ENCODE peak calls at places on chromosomes 12 and 14, in five cellular contexts. X, E, Z, R and Q are unnamed samples.
A peak's percentile ranks its signal among the peaks of the same experiment; 100 is the strongest.

GRCh38 chr12:54984602-54985376 is at the start of gene TESPA1:
- DNase-seq in X (peak; percentile 52), E (peak; percentile 80), R (peak; percentile 75), Z (no peak), Q (peak; percentile 57)

GRCh38 chr12:116524311-116524710 is 34.9 kb upstream of the MAP1LC3B2 start:
- DNase-seq in Z (no peak), E (no peak), X (no peak), R (no peak), Q (no peak)

GRCh38 chr12:62915130-62915529 is 19.8 kb downstream of the PPM1H start:
- DNase-seq in E (no peak), Z (no peak), R (no peak), X (no peak), Q (no peak)

GRCh38 chr12:24595652-24596235 is 353.2 kb downstream of the BCAT1 start:
- DNase-seq in R (no peak), E (no peak), X (no peak), Z (peak; percentile 62), Q (no peak)

GRCh38 chr12:59086124-59086523 is 165.8 kb upstream of the LRIG3 start:
- DNase-seq in X (no peak), R (no peak), E (no peak), Z (no peak), Q (no peak)

GRCh38 chr12:128940974-128941373 is 87.7 kb downstream of the GLT1D1 start:
- DNase-seq in Z (no peak), X (no peak), R (no peak), E (no peak), Q (no peak)

GRCh38 chr12:108021129-108021528 is 108.0 kb upstream of the WSCD2 start:
- DNase-seq in E (no peak), X (no peak), R (no peak), Z (no peak), Q (no peak)

GRCh38 chr14:65361920-65362319 is 50.6 kb upstream of the FUT8 start:
- DNase-seq in R (no peak), Z (no peak), X (no peak), E (peak; percentile 53), Q (no peak)

GRCh38 chr12:180445-180844 is 33.5 kb downstream of the SLC6A12 start:
- DNase-seq in X (no peak), Z (no peak), R (peak; percentile 75), E (peak; percentile 76), Q (peak; percentile 60)

GRCh38 chr12:109757671-109758265 is 44.1 kb downstream of the FAM222A start:
- DNase-seq in Z (no peak), R (peak; percentile 37), E (peak; percentile 7), X (no peak), Q (no peak)

GRCh38 chr12:88420460-88420859 is 159.8 kb downstream of the KITLG start:
- DNase-seq in E (no peak), R (no peak), X (no peak), Z (no peak), Q (no peak)

GRCh38 chr14:104650057-104650980 is 39.1 kb upstream of the INF2 start:
- DNase-seq in Z (peak; percentile 91), R (peak; percentile 84), E (peak; percentile 70), X (peak; percentile 49), Q (peak; percentile 82)

GRCh38 chr12:69068431-69068830 is 135.5 kb upstream of the CPM start:
- DNase-seq in Z (no peak), E (no peak), X (peak; percentile 65), R (no peak), Q (no peak)

GRCh38 chr12:40393031-40393430 is 168.2 kb downstream of the LRRK2 start:
- DNase-seq in R (no peak), E (no peak), Z (no peak), X (no peak), Q (no peak)

GRCh38 chr12:92304335-92305066 is 158.9 kb upstream of the BTG1 start:
- DNase-seq in Z (peak; percentile 46), R (no peak), E (no peak), X (no peak), Q (no peak)

GRCh38 chr12:95790025-95790911 is at the start of gene NTN4:
- DNase-seq in Z (peak; percentile 74), E (peak; percentile 68), X (peak; percentile 55), R (peak; percentile 77), Q (peak; percentile 79)

GRCh38 chr12:115840159-115840558 is 437.3 kb downstream of the MED13L start:
- DNase-seq in Z (no peak), X (no peak), E (no peak), R (no peak), Q (no peak)

GRCh38 chr12:87305481-87305880 is 723.7 kb downstream of the C12orf50 start:
- DNase-seq in E (no peak), R (no peak), X (no peak), Z (no peak), Q (no peak)

GRCh38 chr12:120347766-120348165 is 20.2 kb upstream of the PLA2G1B start:
- DNase-seq in R (no peak), X (no peak), Z (no peak), E (no peak), Q (no peak)
- H3K36me3 ChIP-seq in R (no peaks in the 10 kb centered on the region), X (no peaks in the 10 kb centered on the region), Z (no peaks in the 10 kb centered on the region), E (no peaks in the 10 kb centered on the region), Q (no peaks in the 10 kb centered on the region)

GRCh38 chr12:52248541-52249035 is 15.5 kb downstream of the KRT7 start:
- DNase-seq in E (no peak), R (no peak), X (no peak), Z (no peak), Q (no peak)

GRCh38 chr12:52247622-52248540 is 14.8 kb downstream of the KRT7 start:
- DNase-seq in Z (no peak), E (no peak), X (no peak), R (no peak), Q (no peak)

GRCh38 chr12:52250048-52250990 is 17.3 kb downstream of the KRT7 start:
- DNase-seq in E (no peak), Z (peak; percentile 68), R (no peak), X (no peak), Q (no peak)

GRCh38 chr12:52249041-52249461 is 16.0 kb downstream of the KRT7 start:
- DNase-seq in Z (no peak), E (peak; percentile 92), X (peak; percentile 70), R (peak; percentile 81), Q (no peak)

GRCh38 chr12:52249511-52250047 is 16.5 kb downstream of the KRT7 start:
- DNase-seq in R (no peak), Z (no peak), E (no peak), X (no peak), Q (no peak)
- H3K4me1 ChIP-seq in R (peaks cover 14% of the 10 kb centered on the region), Z (no peaks in the 10 kb centered on the region), E (no peaks in the 10 kb centered on the region), X (no peaks in the 10 kb centered on the region), Q (no peaks in the 10 kb centered on the region)

DNA sequence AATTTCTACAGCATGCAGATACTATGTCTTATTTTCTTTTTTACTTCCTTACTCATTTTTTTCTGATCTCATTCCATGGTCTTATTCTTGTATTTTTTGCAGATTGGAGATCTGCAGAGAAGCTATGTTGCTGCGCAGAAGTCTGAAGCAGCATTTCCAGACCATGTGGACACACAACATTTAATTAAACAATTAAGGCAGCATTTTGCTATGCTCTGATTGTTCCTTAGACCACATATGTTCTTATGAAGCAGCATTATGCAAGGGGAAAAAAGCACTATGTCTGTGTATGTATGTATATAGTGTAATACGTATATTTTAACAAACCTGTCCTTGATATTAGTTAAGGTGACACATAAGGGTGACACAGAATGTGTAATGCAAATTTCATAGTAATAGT is 52.7 kb downstream of the TTC8 start:
- DNase-seq in Z (no peak), R (no peak), E (no peak), X (no peak), Q (no peak)
- H3K36me3 ChIP-seq in Z (no peaks in the 10 kb centered on the region), R (peaks cover 19% of the 10 kb centered on the region), E (peaks cover 3% of the 10 kb centered on the region), X (peaks cover 6% of the 10 kb centered on the region), Q (no peaks in the 10 kb centered on the region)

DNA sequence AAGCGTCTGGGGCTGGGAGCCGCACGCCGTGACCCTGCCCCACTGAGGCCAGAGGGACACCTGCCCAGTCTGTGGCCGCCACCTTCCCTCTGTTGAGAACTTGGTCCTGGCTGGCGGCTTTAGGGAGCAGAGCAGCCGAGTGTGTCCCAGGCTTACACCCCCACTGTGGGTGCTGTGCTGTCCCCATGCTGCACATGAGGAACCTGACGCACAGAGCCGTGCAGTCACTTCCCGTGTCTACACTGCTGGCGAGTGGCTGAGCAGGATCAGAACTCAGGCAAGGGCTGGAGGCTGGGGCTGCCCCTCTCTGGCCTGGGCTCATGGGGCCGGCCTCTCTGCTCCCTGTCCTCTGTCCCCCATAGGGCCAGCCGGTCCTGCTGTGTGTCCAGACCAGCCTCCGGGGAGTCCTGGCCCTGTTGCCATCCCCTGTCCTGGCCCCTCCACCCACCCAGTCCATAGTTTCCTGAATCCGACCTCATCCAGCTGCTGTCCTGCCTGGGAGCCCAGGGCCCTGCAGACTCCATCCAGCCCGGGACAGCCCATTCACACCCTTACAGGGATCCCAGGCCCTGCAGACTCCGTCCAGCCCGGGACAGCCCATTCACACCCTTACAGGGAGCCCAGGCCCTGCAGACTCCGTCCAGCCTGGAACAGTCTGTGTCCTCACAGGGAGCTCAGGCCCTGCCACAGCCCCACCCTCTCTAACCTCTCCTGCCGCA is 10.3 kb downstream of the FBRSL1 start:
- DNase-seq in Z (no peak), E (no peak), X (no peak), R (no peak), Q (no peak)
- H3K4me1 ChIP-seq in Z (peaks cover 11% of the 10 kb centered on the region), E (no peaks in the 10 kb centered on the region), X (peaks cover 12% of the 10 kb centered on the region), R (peaks cover 29% of the 10 kb centered on the region), Q (peaks cover 11% of the 10 kb centered on the region)

DNA sequence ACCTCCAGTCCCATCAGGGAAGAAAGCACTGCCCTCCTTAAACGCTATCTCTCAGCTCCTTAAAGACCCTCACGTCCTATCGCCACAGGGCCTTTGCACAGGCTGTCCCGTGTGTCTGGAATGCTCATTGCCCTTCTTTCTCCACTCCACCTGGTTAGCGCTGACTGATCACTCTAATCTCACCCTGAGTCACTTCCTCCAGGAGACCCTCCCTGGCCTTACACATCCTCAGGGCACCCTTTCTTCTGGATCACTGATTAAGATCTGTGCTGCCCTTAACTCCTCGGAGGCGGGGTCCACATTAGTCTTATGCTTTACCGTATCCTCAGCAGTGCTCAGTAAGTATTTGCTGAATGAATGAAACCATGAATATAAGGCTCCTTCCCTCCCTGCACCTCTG is 94.7 kb downstream of the SYNE3 start:
- DNase-seq in R (no peak), Z (no peak), X (no peak), E (no peak), Q (no peak)
- H3K36me3 ChIP-seq in R (peaks cover 14% of the 10 kb centered on the region), Z (no peaks in the 10 kb centered on the region), X (no peaks in the 10 kb centered on the region), E (peaks cover 3% of the 10 kb centered on the region), Q (no peaks in the 10 kb centered on the region)

GRCh38 chr14:54173782-54174181 is 217.2 kb upstream of the BMP4 start:
- DNase-seq in Z (no peak), X (no peak), E (peak; percentile 31), R (no peak), Q (no peak)

GRCh38 chr14:54172562-54172961 is 215.9 kb upstream of the BMP4 start:
- DNase-seq in E (no peak), X (no peak), R (no peak), Z (no peak), Q (no peak)

GRCh38 chr14:54174437-54174836 is 217.8 kb upstream of the BMP4 start:
- DNase-seq in Z (no peak), X (no peak), E (no peak), R (no peak), Q (no peak)

GRCh38 chr14:54170301-54170700 is 213.7 kb upstream of the BMP4 start:
- DNase-seq in E (no peak), Z (no peak), R (no peak), X (no peak), Q (no peak)

GRCh38 chr14:54172114-54172513 is 215.5 kb upstream of the BMP4 start:
- DNase-seq in E (no peak), R (no peak), X (no peak), Z (no peak), Q (no peak)
- H3K4me1 ChIP-seq in E (peaks cover 7% of the 10 kb centered on the region), R (peaks cover 3% of the 10 kb centered on the region), X (peaks cover 10% of the 10 kb centered on the region), Z (no peaks in the 10 kb centered on the region), Q (no peaks in the 10 kb centered on the region)